ENCODE peak calls at places on chromosomes 13 and 19, in nine cellular contexts. Z is HCT116, O is neural progenitor cell, H is fibroblast of lung, G is mammary epithelial cell, U is astrocyte, X is H1, K is GM23248, R is keratinocyte. Y is an unnamed sample.

GRCh38 chr19:35340431-35340830 is 7.3 kb upstream of the FFAR1 start:
- DNase-seq in R (no peak), G (no peak), Z (no peak), O (no peak), U (no peak), H (no peak), X (no peak), K (no peak), Y (no peak)

GRCh38 chr19:3544742-3545668 is 6.0 kb downstream of the TEKTIP1 start:
- DNase-seq in U (no peak), O (peak; percentile 60), R (peak; percentile 67), H (peak; percentile 42), X (no peak), Z (no peak), G (peak; percentile 83), K (peak; percentile 62), Y (no peak)

GRCh38 chr19:36225219-36225892 is 10.4 kb downstream of the ZNF146 start:
- DNase-seq in X (no peak), O (no peak), U (peak; percentile 60), R (no peak), H (peak; percentile 72), Z (no peak), K (peak; percentile 71), G (peak; percentile 17), Y (no peak)

GRCh38 chr19:40907968-40908735 is 26.1 kb upstream of the CYP2A7 start:
- DNase-seq in K (peak; percentile 11), U (no peak), Z (no peak), O (peak; percentile 24), R (no peak), H (no peak), X (no peak), G (no peak), Y (no peak)

GRCh38 chr13:95671597-95671996 is 5.3 kb upstream of the DNAJC3 start:
- DNase-seq in O (no peak), K (no peak), G (no peak), U (no peak), Z (no peak), R (no peak), H (no peak), X (no peak), Y (no peak)

GRCh38 chr13:101258071-101258470 is 158.2 kb downstream of the NALCN start:
- DNase-seq in K (peak; percentile 94), X (no peak), Z (peak; percentile 54), H (peak; percentile 70), R (no peak), O (peak; percentile 19), U (peak; percentile 94), G (peak; percentile 64), Y (no peak)

GRCh38 chr13:49439609-49440008 is 4.3 kb downstream of the CAB39L start:
- DNase-seq in H (no peak), G (no peak), U (no peak), K (no peak), O (no peak), Z (no peak), R (no peak), X (no peak), Y (no peak)

GRCh38 chr13:43916828-43917227 is 37.1 kb downstream of the LACC1 start:
- DNase-seq in U (peak; percentile 14), O (no peak), G (no peak), X (no peak), R (no peak), H (no peak), Z (no peak), K (no peak), Y (no peak)

GRCh38 chr19:18596752-18597157 is 8.2 kb downstream of the REX1BD start:
- DNase-seq in X (no peak), K (peak; percentile 54), O (peak; percentile 61), G (no peak), R (no peak), U (no peak), H (peak; percentile 32), Z (peak; percentile 10), Y (no peak)

DNA sequence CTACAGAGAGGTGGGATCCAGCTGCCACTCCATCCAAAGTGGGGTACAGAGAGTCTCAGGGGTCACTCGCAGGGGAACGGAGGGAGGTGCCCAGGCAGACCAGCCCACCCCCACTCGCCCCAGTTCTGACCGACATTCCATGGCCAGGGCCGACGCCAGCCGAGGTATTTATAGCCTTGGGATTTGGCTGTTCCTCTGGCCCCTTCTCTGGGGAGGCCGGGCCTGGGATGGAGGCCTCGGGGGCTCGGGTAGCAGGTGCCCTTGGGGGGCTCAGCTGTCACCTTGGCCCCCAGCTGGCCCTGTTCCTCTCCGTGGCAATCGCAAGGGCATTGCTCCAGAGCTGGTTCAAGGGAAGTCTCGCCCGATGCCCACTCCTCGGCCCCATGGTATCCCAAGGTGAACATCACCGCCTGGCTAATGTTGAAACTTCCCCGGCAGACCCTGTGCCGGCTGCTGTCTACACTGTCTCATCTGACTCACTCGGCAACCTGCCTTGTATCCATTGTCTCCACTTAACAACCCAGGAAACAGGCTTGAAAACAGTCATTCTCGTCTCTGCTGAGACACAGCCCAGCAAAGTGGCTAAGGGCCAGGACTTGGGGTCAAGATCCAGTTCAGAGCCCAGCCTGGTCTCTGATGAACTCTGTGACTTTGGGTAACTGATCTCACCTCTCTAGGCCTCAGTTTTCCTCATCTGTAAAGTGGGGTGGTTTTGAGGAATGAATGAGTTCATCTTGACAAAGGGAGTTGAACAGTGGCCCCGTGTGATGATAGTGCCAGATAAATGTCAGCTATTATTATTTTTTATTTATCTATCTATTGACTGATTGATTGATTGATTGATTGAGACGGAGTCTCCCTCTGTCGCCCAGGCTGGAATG is 9.7 kb downstream of the PRKACA start:
- DNase-seq in U (peak; percentile 46), X (no peak), O (no peak), Z (no peak), H (no peak), R (no peak), K (peak; percentile 59), G (no peak), Y (no peak)
- H3K27ac ChIP-seq in U (peak overlapping the region; percentile 58), X (no peak overlapping the region), O (no peak overlapping the region), Z (no peak overlapping the region), H (peak overlapping the region; percentile 8), R (no peak overlapping the region), K (no peak overlapping the region), G (no peak overlapping the region), Y (no peak overlapping the region)

GRCh38 chr19:10686193-10686592 is 15.0 kb upstream of the QTRT1 start:
- DNase-seq in H (no peak), O (no peak), G (no peak), R (no peak), K (no peak), U (no peak), X (no peak), Z (no peak), Y (no peak)

GRCh38 chr19:10687518-10688288 is 13.5 kb upstream of the QTRT1 start:
- DNase-seq in X (no peak), Z (no peak), U (no peak), R (no peak), K (no peak), H (no peak), O (no peak), G (no peak), Y (no peak)

GRCh38 chr19:10683064-10683426 is 18.2 kb upstream of the QTRT1 start:
- DNase-seq in X (no peak), U (no peak), G (no peak), H (no peak), Z (no peak), K (no peak), R (no peak), O (no peak), Y (no peak)

GRCh38 chr19:10686661-10687517 is 14.3 kb upstream of the QTRT1 start:
- DNase-seq in X (no peak), H (peak; percentile 30), G (peak; percentile 29), U (peak; percentile 44), K (peak; percentile 74), R (no peak), O (no peak), Z (no peak), Y (no peak)

GRCh38 chr19:10685210-10685609 is 16.0 kb upstream of the QTRT1 start:
- DNase-seq in Z (no peak), R (no peak), O (no peak), G (no peak), U (no peak), K (no peak), X (no peak), H (no peak), Y (no peak)
- H3K9me3 ChIP-seq in Z (no peaks in the 10 kb centered on the region), R (no peaks in the 10 kb centered on the region), O (no peaks in the 10 kb centered on the region), G (no peaks in the 10 kb centered on the region), U (no peaks in the 10 kb centered on the region), K (no peaks in the 10 kb centered on the region), X (no peaks in the 10 kb centered on the region), H (no peaks in the 10 kb centered on the region), Y (no peaks in the 10 kb centered on the region)

DNA sequence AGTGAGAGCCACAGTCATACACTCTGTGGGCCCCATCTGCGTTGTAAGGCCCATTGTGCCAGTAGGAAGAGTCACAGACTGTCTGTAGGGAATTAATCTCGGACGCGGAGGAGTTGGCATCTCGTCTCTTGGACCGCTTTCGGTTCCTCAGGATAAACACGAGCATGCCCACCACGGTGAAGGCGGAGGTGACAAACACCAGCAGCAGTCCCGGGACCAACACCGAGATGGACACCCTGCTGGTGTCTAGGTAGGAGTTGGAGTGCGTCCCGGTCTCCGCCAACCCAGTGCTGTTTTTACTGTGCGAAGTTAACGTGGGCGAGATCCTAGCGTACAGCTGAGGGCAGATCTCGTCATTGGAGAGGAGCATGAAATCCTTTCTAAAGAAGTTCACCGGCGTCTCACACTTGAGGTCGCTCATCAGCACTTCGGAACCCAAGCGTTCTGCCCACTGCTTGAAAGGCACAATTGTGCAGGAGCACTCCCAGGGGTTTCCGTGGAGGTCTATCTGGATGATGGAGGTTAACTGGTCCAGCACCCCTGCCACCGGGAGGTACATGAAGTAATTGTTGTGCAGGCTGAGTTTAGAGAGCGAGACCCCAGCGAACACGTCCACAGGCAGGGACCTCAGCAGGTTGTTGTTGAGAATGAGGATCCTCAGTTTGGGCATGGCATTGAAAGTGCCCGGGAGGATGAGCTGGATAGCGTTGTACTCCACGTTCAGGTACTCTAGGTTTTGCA is 2.7 kb downstream of the SLITRK1 start:
- DNase-seq in U (peak; percentile 14), K (peak; percentile 12), H (no peak), R (no peak), X (no peak), O (peak; percentile 43), Z (no peak), G (peak; percentile 16), Y (no peak)
- TF ChIP-seq EZH2 in U (no peak), K (no peak), H (no peak), R (no peak), X (peak; percentile 45), O (no peak), Z (no peak), G (peak; percentile 77), Y (no peak)

DNA sequence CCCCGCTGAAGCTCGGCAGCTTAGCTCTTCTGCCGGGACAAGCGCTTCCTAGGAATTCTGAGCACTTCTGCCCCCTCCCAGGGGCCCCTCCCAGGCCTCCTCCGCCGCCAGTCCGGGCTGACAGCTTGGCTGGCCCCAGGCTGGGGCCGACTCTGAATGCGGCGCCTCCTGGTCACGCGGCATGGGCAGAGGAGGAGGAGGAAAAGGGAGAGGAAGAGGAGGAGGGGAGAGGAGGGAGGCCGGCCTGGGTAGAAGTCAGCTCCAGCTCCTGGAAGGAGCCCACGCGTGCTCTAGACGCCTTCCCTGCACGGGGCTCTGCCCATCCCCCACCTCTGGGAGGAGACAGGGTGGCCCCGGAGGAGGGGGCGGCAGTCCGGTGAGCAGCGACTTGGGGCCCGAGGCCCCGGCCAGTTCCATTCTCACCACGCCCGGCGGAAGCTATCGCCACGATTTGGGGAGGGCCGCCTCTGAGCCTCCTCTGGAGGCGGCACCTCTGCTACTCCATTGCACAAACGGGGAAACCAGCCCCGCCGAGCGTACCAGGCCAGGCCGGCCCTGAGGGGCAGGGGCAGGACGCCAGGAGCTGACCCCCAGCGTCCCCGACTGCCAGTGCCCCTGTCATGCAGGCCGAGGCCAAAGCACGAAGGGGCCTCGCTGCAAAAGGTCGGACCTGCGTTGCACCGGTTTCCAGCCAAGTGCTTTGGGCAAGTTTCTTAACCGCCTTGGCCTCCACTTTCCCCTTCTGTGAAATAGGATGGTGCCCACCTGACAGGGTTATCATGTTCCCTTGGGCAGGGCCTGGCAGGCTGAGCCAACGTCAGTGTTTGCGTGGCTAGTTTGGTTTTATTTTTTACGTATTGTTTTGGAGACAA is 31.6 kb downstream of the CCNE1 start:
- DNase-seq in Z (no peak), R (no peak), X (no peak), K (peak; percentile 40), H (peak; percentile 12), O (peak; percentile 66), U (no peak), G (no peak), Y (no peak)
- H3K27ac ChIP-seq in Z (no peak overlapping the region), R (no peak overlapping the region), X (no peak overlapping the region), K (no peak overlapping the region), H (no peak overlapping the region), O (no peak overlapping the region), U (no peak overlapping the region), G (no peak overlapping the region), Y (no peak overlapping the region)

Y was measured in SK-N-MC.